ENCODE peak calls at places on chromosomes 3 and 15, in five cellular contexts. F, K, E, Y and Z are unnamed samples.

GRCh38 chr3:50254577-50255250 is 14.2 kb upstream of the SEMA3B start:
- DNase-seq in K (no peak), E (no peak), Y (no peak), F (no peak), Z (no peak)

GRCh38 chr15:83659011-83659811 is 5.3 kb downstream of the ADAMTSL3 start:
- DNase-seq in K (no peak), Y (no peak), F (no peak), E (no peak), Z (no peak)

GRCh38 chr3:142929109-142929508 is 34.4 kb downstream of the PAQR9 start:
- DNase-seq in Y (no peak), K (no peak), F (no peak), E (no peak), Z (no peak)

GRCh38 chr15:80591938-80592825 is 102.9 kb upstream of the ABHD17C start:
- DNase-seq in Y (no peak), E (peak), K (no peak), F (no peak), Z (no peak)

GRCh38 chr3:119420196-119420595 is 43.2 kb downstream of the TMEM39A start:
- DNase-seq in K (no peak), Y (no peak), F (no peak), E (no peak), Z (no peak)

GRCh38 chr3:129341331-129342141 is 62.9 kb downstream of the HMCES start:
- DNase-seq in Y (no peak), F (no peak), K (no peak), E (no peak), Z (no peak)

GRCh38 chr3:33067484-33067883 is 29.5 kb downstream of the GLB1 start:
- DNase-seq in E (no peak), F (no peak), K (no peak), Y (no peak), Z (no peak)

GRCh38 chr15:67138946-67139855 is 73.8 kb downstream of the SMAD3 start:
- DNase-seq in E (no peak), Y (no peak), F (no peak), K (no peak), Z (no peak)

GRCh38 chr15:42919794-42920280 is 741 bp downstream of the TTBK2 start:
- DNase-seq in F (no peak), Y (no peak), E (no peak), K (no peak), Z (no peak)

GRCh38 chr3:58535531-58536500 is 1.2 kb downstream of the ACOX2 start:
- DNase-seq in K (no peak), E (no peak), Y (no peak), F (no peak), Z (peak)

GRCh38 chr15:89749951-89750559 is 994 bp downstream of the MESP1 start:
- DNase-seq in F (no peak), K (no peak), Y (peak), E (no peak), Z (no peak)

GRCh38 chr3:44065311-44065710 is 176.4 kb upstream of the TOPAZ1 start:
- DNase-seq in K (no peak), F (no peak), E (no peak), Y (no peak), Z (no peak)

GRCh38 chr3:86984271-86984670 is 6.7 kb downstream of the VGLL3 start:
- DNase-seq in F (no peak), E (no peak), K (no peak), Y (no peak), Z (no peak)

GRCh38 chr15:40357246-40357645 is 773 bp upstream of the DISP2 start:
- DNase-seq in K (no peak), F (no peak), E (no peak), Y (no peak), Z (no peak)

GRCh38 chr3:62527484-62527883 is 154.1 kb upstream of the FEZF2 start:
- DNase-seq in E (no peak), K (no peak), Y (no peak), F (no peak), Z (no peak)

GRCh38 chr15:91548588-91548987 is 304.9 kb upstream of the SLCO3A1 start:
- DNase-seq in K (no peak), Y (no peak), F (peak), E (no peak), Z (no peak)

GRCh38 chr3:177451277-177451880 is 254.1 kb upstream of the TBL1XR1 start:
- DNase-seq in Y (no peak), E (no peak), K (no peak), F (no peak), Z (no peak)

GRCh38 chr3:10602769-10603768 is 97.7 kb upstream of the ATP2B2 start:
- DNase-seq in F (no peak), E (no peak), K (no peak), Y (no peak), Z (no peak)

GRCh38 chr3:140342668-140343067 is 335.2 kb upstream of the TRIM42 start:
- DNase-seq in Y (no peak), K (no peak), F (no peak), E (no peak), Z (no peak)

GRCh38 chr15:101122806-101123205 is 129.0 kb downstream of the CHSY1 start:
- DNase-seq in K (no peak), Y (no peak), E (no peak), F (no peak), Z (no peak)

GRCh38 chr3:149554826-149555225 is 80.3 kb downstream of the TM4SF4 start:
- DNase-seq in E (no peak), K (no peak), Y (no peak), F (peak), Z (no peak)

GRCh38 chr3:17154221-17154620 is 269.5 kb downstream of the PLCL2 start:
- DNase-seq in K (no peak), F (no peak), E (no peak), Y (no peak), Z (no peak)

GRCh38 chr15:52050416-52050815 is 31.4 kb downstream of the MAPK6 start:
- DNase-seq in Y (no peak), E (no peak), K (no peak), F (no peak), Z (no peak)

GRCh38 chr3:39752751-39753150 is 56.7 kb upstream of the MYRIP start:
- DNase-seq in E (no peak), F (no peak), Y (no peak), K (no peak), Z (no peak)

GRCh38 chr3:28745904-28746617 is 397.4 kb upstream of the AZI2 start:
- DNase-seq in Y (no peak), K (no peak), E (no peak), F (no peak), Z (no peak)

GRCh38 chr15:76951161-76951714 is 19.7 kb downstream of the RCN2 start:
- DNase-seq in E (no peak), F (no peak), Y (no peak), K (no peak), Z (no peak)

GRCh38 chr3:49673715-49674490 is at the start of gene APEH:
- DNase-seq in F (peak), E (peak), Y (peak), K (peak), Z (peak)

GRCh38 chr15:67783303-67783702 is 42.0 kb upstream of the SKOR1 start:
- DNase-seq in E (no peak), Y (no peak), F (no peak), K (no peak), Z (no peak)

GRCh38 chr15:52171807-52172206 is 19.4 kb downstream of the GNB5 start:
- DNase-seq in E (no peak), F (no peak), Y (no peak), K (no peak), Z (no peak)

GRCh38 chr3:182741214-182741613 is 52.1 kb upstream of the ATP11B start:
- DNase-seq in E (no peak), K (no peak), Y (no peak), F (no peak), Z (no peak)

GRCh38 chr15:71455107-71455506 is 339.8 kb downstream of the THSD4 start:
- DNase-seq in Y (no peak), F (no peak), E (no peak), K (no peak), Z (no peak)

GRCh38 chr3:162370136-162370535 is 873.5 kb downstream of the OTOL1 start:
- DNase-seq in E (no peak), F (no peak), Y (no peak), K (no peak), Z (no peak)

GRCh38 chr15:94125131-94125530 is 106.2 kb upstream of the MCTP2 start:
- DNase-seq in F (no peak), K (no peak), E (no peak), Y (no peak), Z (no peak)

GRCh38 chr3:124492824-124493223 is 237.4 kb upstream of the UMPS start:
- DNase-seq in E (peak), K (peak), Y (peak), F (no peak), Z (no peak)
- TF ChIP-seq CTCF in E (no peak), K (peak), Y (peak), F (peak), Z (no peak)

GRCh38 chr3:169863458-169863899 is 6.3 kb downstream of the LRRC31 start:
- DNase-seq in F (peak), K (no peak), Y (no peak), E (peak), Z (no peak)
- TF ChIP-seq CTCF in F (peak), K (peak), Y (peak), E (peak), Z (peak)

DNA sequence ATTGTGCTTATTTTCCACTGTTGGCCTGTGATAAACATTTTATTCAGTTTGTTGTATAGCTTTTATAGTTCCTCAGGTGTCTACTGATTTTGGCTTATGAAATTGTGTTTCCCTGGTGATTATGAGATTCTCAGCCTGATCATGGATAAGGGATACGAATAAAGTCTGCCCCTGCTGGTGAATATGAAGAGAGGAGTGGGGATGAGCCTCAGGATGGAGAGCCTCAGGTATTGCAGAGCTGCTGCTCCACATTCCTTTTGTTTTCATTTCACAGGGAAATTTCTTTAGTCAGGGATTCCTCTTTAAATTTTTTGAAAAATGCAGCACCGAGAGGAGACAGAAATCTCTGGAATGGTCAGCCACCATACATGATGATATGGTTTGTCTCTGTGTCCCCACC is 14.7 kb upstream of the RAB6B start:
- DNase-seq in F (no peak), Y (no peak), E (no peak), K (no peak), Z (no peak)
- TF ChIP-seq CTCF in F (peak), Y (no peak), E (no peak), K (no peak), Z (peak)

GRCh38 chr3:156449712-156450574 is 105.0 kb downstream of the SSR3 start:
- DNase-seq in K (peak), Y (no peak), F (no peak), E (no peak), Z (no peak)

GRCh38 chr3:156445117-156445968 is 109.6 kb downstream of the SSR3 start:
- DNase-seq in F (no peak), K (no peak), Y (no peak), E (no peak), Z (no peak)

GRCh38 chr3:156443079-156443478 is 111.8 kb downstream of the SSR3 start:
- DNase-seq in K (no peak), Y (no peak), E (no peak), F (no peak), Z (no peak)

GRCh38 chr3:156448300-156448699 is 106.6 kb downstream of the SSR3 start:
- DNase-seq in K (no peak), E (no peak), F (peak), Y (no peak), Z (no peak)
- TF ChIP-seq CTCF in K (peak), E (no peak), F (peak), Y (no peak), Z (peak)

GRCh38 chr3:14369675-14370669 is 32.4 kb upstream of the SLC6A6 start:
- DNase-seq in F (no peak), K (no peak), Y (no peak), E (no peak), Z (no peak)
- TF ChIP-seq CTCF in F (peak), K (peak), Y (no peak), E (no peak), Z (no peak)

GRCh38 chr3:52070724-52071621 is 14.6 kb upstream of the DUSP7 start:
- DNase-seq in K (no peak), Y (no peak), F (no peak), E (no peak), Z (no peak)
- TF ChIP-seq CTCF in K (no peak), Y (no peak), F (no peak), E (no peak), Z (no peak)

DNA sequence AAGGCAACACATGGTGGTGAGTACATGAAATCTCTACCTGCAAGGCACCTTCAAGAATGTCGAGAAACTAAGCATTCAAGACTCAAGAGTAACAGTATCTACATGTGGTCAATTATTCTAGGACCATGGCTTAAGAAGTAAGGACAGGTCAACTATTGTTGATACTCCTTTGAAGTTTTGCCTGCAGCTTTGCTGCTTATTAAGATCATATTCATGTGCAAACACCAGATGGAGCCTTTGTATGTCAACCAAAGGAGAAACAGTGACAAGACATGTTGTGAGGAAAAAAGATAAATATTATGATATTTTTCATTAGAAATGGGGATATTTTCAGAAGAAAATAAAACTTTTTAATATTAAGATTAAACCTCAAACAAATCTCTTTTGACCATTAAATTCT is 52.3 kb upstream of the FGF7 start:
- DNase-seq in E (no peak), Y (no peak), K (no peak), F (no peak), Z (no peak)
- TF ChIP-seq CTCF in E (no peak), Y (no peak), K (no peak), F (peak), Z (peak)

DNA sequence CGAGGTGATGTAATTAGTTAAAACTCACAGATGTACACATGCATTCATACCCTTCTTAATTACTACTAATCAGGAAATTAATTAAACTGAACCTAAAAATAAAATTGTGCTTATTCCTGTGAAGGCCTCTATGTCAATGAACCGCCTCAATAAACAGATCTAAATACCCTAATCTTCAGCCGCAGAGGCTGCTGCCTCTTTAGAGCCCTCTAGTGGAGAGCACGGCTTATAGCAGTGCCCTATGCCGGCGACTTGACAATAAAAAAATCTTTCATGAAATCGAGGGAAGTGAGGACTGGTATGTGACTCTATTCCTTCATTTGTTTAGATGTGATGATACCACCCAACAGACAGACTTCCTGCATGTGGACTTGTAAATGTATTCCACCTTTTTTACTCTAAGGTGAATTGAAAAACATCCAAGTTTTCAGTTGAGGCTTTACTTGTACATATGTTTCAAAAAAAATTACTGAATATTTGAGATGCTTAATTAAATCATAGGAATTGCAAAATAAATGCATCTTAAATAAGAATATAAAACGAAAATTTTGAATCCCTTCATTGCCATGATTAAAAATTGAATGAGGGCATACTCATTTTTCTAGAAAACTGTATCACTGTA is 8.3 kb upstream of the EPHA3 start:
- DNase-seq in E (no peak), F (peak), K (peak), Y (no peak), Z (no peak)
- TF ChIP-seq CTCF in E (no peak), F (peak), K (peak), Y (peak), Z (peak)

GRCh38 chr3:138405486-138405885 is 28.9 kb upstream of the ESYT3 start:
- DNase-seq in E (no peak), F (no peak), Y (no peak), K (no peak), Z (no peak)
- TF ChIP-seq CTCF in E (no peak), F (no peak), Y (no peak), K (no peak), Z (no peak)

GRCh38 chr3:113968986-113969385 is 21.2 kb downstream of the ZDHHC23 start:
- DNase-seq in F (no peak), Y (no peak), E (no peak), K (no peak), Z (no peak)

GRCh38 chr3:113963879-113964278 is 16.1 kb downstream of the ZDHHC23 start:
- DNase-seq in E (no peak), K (no peak), F (no peak), Y (no peak), Z (no peak)

DNA sequence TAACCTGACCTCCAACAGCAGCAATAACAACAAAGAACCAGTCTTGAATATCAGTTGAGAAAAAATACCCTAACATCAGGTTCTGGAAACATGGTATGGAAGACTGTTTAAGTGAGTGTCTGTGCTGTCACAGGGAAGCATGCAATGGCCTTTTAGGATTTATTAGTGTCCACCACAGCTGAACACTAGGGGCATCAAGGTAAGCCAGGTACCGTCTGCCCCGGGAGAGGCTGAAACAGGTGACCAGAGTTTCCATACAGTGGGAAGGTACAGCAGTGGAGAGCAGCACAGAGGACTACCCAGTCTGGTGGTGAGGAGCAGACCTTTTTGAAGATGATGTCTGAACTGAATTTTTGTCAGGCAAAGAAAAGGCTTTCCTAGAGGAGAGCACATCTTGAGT is 18.4 kb downstream of the ZDHHC23 start:
- DNase-seq in F (no peak), E (no peak), K (no peak), Y (no peak), Z (no peak)
- TF ChIP-seq CTCF in F (no peak), E (no peak), K (no peak), Y (no peak), Z (no peak)